ENCODE peak calls at places on chromosomes 12 and 14, in six cellular contexts. One of them, this sample, is unnamed. For H3K4me1, the result is how much of the 10 kb centered on the place peaks cover.

GRCh38 chr14:20343855-20344205 is 395 bp downstream of the PARP2 start:
- DNase-seq in neuronal stem cell: no peak
- DNase-seq in heart right ventricle: no peak
- DNase-seq in pancreas: no peak
- DNase-seq in heart left ventricle: no peak
- DNase-seq in NT2/D1: no peak
- DNase-seq in this sample: no peak

GRCh38 chr14:68735836-68736235 is 57.0 kb downstream of the ZFP36L1 start:
- DNase-seq in pancreas: no peak
- DNase-seq in NT2/D1: no peak
- DNase-seq in neuronal stem cell: no peak
- DNase-seq in heart right ventricle: no peak
- DNase-seq in heart left ventricle: no peak
- DNase-seq in this sample: no peak

GRCh38 chr12:47686645-47687240 is 19.1 kb downstream of the RPAP3 start:
- DNase-seq in heart right ventricle: no peak
- DNase-seq in heart left ventricle: no peak
- DNase-seq in neuronal stem cell: peak
- DNase-seq in pancreas: no peak
- DNase-seq in NT2/D1: no peak
- DNase-seq in this sample: no peak

GRCh38 chr12:91986084-91986483 is 159.6 kb downstream of the BTG1 start:
- DNase-seq in heart right ventricle: no peak
- DNase-seq in NT2/D1: no peak
- DNase-seq in neuronal stem cell: peak
- DNase-seq in pancreas: no peak
- DNase-seq in heart left ventricle: no peak
- DNase-seq in this sample: no peak

GRCh38 chr12:121513464-121514183 is 67.2 kb downstream of the KDM2B start:
- DNase-seq in heart right ventricle: no peak
- DNase-seq in heart left ventricle: no peak
- DNase-seq in pancreas: no peak
- DNase-seq in NT2/D1: no peak
- DNase-seq in neuronal stem cell: no peak
- DNase-seq in this sample: no peak

GRCh38 chr14:104247336-104248202 is 109.2 kb downstream of the KIF26A start:
- DNase-seq in NT2/D1: no peak
- DNase-seq in neuronal stem cell: no peak
- DNase-seq in pancreas: no peak
- DNase-seq in heart left ventricle: no peak
- DNase-seq in heart right ventricle: no peak
- DNase-seq in this sample: peak

GRCh38 chr12:104303538-104304151 is at the start of gene EID3:
- DNase-seq in NT2/D1: no peak
- DNase-seq in heart right ventricle: peak
- DNase-seq in heart left ventricle: peak
- DNase-seq in neuronal stem cell: peak
- DNase-seq in pancreas: peak
- DNase-seq in this sample: peak

GRCh38 chr14:70789361-70789760 is 20.0 kb downstream of the MAP3K9 start:
- DNase-seq in heart right ventricle: no peak
- DNase-seq in heart left ventricle: no peak
- DNase-seq in neuronal stem cell: no peak
- DNase-seq in pancreas: no peak
- DNase-seq in NT2/D1: no peak
- DNase-seq in this sample: peak

GRCh38 chr14:103748539-103748867 is 32.9 kb downstream of the ZFYVE21 start:
- DNase-seq in pancreas: no peak
- DNase-seq in NT2/D1: no peak
- DNase-seq in neuronal stem cell: no peak
- DNase-seq in heart right ventricle: no peak
- DNase-seq in heart left ventricle: no peak
- DNase-seq in this sample: no peak

GRCh38 chr12:131726-132465 is 65.3 kb downstream of the IQSEC3 start:
- DNase-seq in pancreas: no peak
- DNase-seq in neuronal stem cell: no peak
- DNase-seq in heart right ventricle: no peak
- DNase-seq in heart left ventricle: no peak
- DNase-seq in NT2/D1: no peak
- DNase-seq in this sample: no peak

GRCh38 chr14:91399868-91400640 is 17.6 kb downstream of the CCDC88C start:
- DNase-seq in NT2/D1: no peak
- DNase-seq in heart left ventricle: no peak
- DNase-seq in pancreas: no peak
- DNase-seq in heart right ventricle: no peak
- DNase-seq in neuronal stem cell: no peak
- DNase-seq in this sample: no peak

GRCh38 chr14:91400696-91401095 is 16.9 kb downstream of the CCDC88C start:
- DNase-seq in heart right ventricle: no peak
- DNase-seq in pancreas: no peak
- DNase-seq in neuronal stem cell: no peak
- DNase-seq in heart left ventricle: no peak
- DNase-seq in NT2/D1: no peak
- DNase-seq in this sample: no peak

GRCh38 chr14:91398192-91398591 is 19.4 kb downstream of the CCDC88C start:
- DNase-seq in neuronal stem cell: no peak
- DNase-seq in heart left ventricle: no peak
- DNase-seq in pancreas: no peak
- DNase-seq in heart right ventricle: no peak
- DNase-seq in NT2/D1: no peak
- DNase-seq in this sample: no peak

GRCh38 chr14:91396959-91397815 is 20.4 kb downstream of the CCDC88C start:
- DNase-seq in pancreas: peak
- DNase-seq in heart left ventricle: no peak
- DNase-seq in neuronal stem cell: no peak
- DNase-seq in heart right ventricle: no peak
- DNase-seq in NT2/D1: no peak
- DNase-seq in this sample: peak

DNA sequence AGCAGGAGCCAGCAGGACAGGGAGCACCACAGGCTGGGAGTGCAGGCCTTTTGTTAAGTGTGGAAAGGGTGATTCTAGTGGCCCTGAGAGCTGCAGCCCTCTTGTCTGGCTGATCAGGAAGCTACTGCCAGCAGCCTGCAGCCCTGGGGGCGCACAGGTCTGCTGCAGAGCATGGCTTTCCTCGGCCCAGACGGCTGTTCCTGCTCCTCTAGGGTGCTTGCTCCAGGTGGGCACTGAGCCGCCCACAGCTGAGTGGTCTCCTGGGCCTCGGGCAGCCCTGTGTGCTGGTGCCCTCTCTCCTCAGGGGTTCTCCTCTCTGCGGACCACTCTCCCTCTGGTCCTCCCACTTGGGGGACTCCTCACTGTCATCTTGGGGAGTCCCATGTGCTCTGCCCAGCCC is 18.9 kb downstream of the CCDC88C start:
- DNase-seq in pancreas: no peak
- DNase-seq in heart right ventricle: no peak
- DNase-seq in heart left ventricle: no peak
- DNase-seq in NT2/D1: no peak
- DNase-seq in neuronal stem cell: no peak
- DNase-seq in this sample: no peak
- H3K4me1 ChIP-seq in pancreas: under half
- H3K4me1 ChIP-seq in heart right ventricle: half or more
- H3K4me1 ChIP-seq in heart left ventricle: under half
- H3K4me1 ChIP-seq in NT2/D1: under half
- H3K4me1 ChIP-seq in neuronal stem cell: under half
- H3K4me1 ChIP-seq in this sample: half or more

GRCh38 chr12:11718768-11719253 is 69.3 kb downstream of the ETV6 start:
- DNase-seq in heart left ventricle: no peak
- DNase-seq in neuronal stem cell: no peak
- DNase-seq in pancreas: no peak
- DNase-seq in heart right ventricle: no peak
- DNase-seq in NT2/D1: no peak
- DNase-seq in this sample: no peak
- H3K4me1 ChIP-seq in heart left ventricle: under half
- H3K4me1 ChIP-seq in neuronal stem cell: under half
- H3K4me1 ChIP-seq in pancreas: under half
- H3K4me1 ChIP-seq in heart right ventricle: half or more
- H3K4me1 ChIP-seq in NT2/D1: under half
- H3K4me1 ChIP-seq in this sample: half or more

GRCh38 chr12:68631177-68631576 is 20.5 kb downstream of the RAP1B start:
- DNase-seq in neuronal stem cell: no peak
- DNase-seq in heart right ventricle: no peak
- DNase-seq in pancreas: no peak
- DNase-seq in NT2/D1: no peak
- DNase-seq in heart left ventricle: no peak
- DNase-seq in this sample: no peak

GRCh38 chr12:68627673-68628319 is 17.1 kb downstream of the RAP1B start:
- DNase-seq in neuronal stem cell: no peak
- DNase-seq in pancreas: no peak
- DNase-seq in heart right ventricle: no peak
- DNase-seq in NT2/D1: no peak
- DNase-seq in heart left ventricle: no peak
- DNase-seq in this sample: no peak

GRCh38 chr12:68628698-68629097 is 18.0 kb downstream of the RAP1B start:
- DNase-seq in heart left ventricle: no peak
- DNase-seq in heart right ventricle: no peak
- DNase-seq in neuronal stem cell: no peak
- DNase-seq in NT2/D1: no peak
- DNase-seq in pancreas: no peak
- DNase-seq in this sample: no peak

GRCh38 chr12:68630598-68630997 is 19.9 kb downstream of the RAP1B start:
- DNase-seq in NT2/D1: no peak
- DNase-seq in pancreas: no peak
- DNase-seq in heart right ventricle: no peak
- DNase-seq in neuronal stem cell: no peak
- DNase-seq in heart left ventricle: no peak
- DNase-seq in this sample: no peak

GRCh38 chr12:68630050-68630449 is 19.4 kb downstream of the RAP1B start:
- DNase-seq in pancreas: no peak
- DNase-seq in neuronal stem cell: no peak
- DNase-seq in NT2/D1: no peak
- DNase-seq in heart right ventricle: no peak
- DNase-seq in heart left ventricle: no peak
- DNase-seq in this sample: no peak
- H3K4me1 ChIP-seq in pancreas: under half
- H3K4me1 ChIP-seq in neuronal stem cell: under half
- H3K4me1 ChIP-seq in NT2/D1: under half
- H3K4me1 ChIP-seq in heart right ventricle: half or more
- H3K4me1 ChIP-seq in heart left ventricle: half or more
- H3K4me1 ChIP-seq in this sample: under half

DNA sequence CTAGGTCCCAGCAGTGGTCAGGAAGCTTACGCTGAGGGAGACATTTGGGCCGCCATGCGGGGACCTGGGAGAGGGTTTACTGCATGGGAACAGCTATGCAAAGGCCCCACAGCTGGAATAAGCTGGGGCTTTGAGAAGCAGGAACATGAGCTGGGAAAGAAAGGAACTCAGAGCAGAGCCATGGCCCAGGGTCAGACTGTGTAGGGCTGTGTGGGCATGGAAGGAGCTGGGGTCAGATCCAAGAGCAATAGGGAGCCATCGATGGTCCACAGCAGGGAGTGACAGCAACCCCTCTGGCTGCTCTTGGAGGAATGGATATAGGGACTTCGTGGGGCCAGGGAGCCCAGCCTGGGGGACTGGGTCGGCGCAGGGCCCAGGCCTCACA is 151.6 kb downstream of the ADGRD1 start:
- DNase-seq in neuronal stem cell: no peak
- DNase-seq in pancreas: no peak
- DNase-seq in heart left ventricle: no peak
- DNase-seq in heart right ventricle: no peak
- DNase-seq in NT2/D1: no peak
- DNase-seq in this sample: peak
- H3K4me1 ChIP-seq in neuronal stem cell: under half
- H3K4me1 ChIP-seq in pancreas: under half
- H3K4me1 ChIP-seq in heart left ventricle: under half
- H3K4me1 ChIP-seq in heart right ventricle: under half
- H3K4me1 ChIP-seq in NT2/D1: under half
- H3K4me1 ChIP-seq in this sample: under half

GRCh38 chr12:55724226-55724939 is 4.2 kb downstream of the RDH5 start:
- DNase-seq in NT2/D1: no peak
- DNase-seq in neuronal stem cell: no peak
- DNase-seq in heart left ventricle: no peak
- DNase-seq in heart right ventricle: no peak
- DNase-seq in pancreas: peak
- DNase-seq in this sample: no peak
- H3K4me1 ChIP-seq in NT2/D1: under half
- H3K4me1 ChIP-seq in neuronal stem cell: under half
- H3K4me1 ChIP-seq in heart left ventricle: half or more
- H3K4me1 ChIP-seq in heart right ventricle: half or more
- H3K4me1 ChIP-seq in pancreas: under half
- H3K4me1 ChIP-seq in this sample: under half

GRCh38 chr12:50507474-50507838 is 2.7 kb downstream of the DIP2B start:
- DNase-seq in pancreas: no peak
- DNase-seq in heart left ventricle: no peak
- DNase-seq in neuronal stem cell: no peak
- DNase-seq in NT2/D1: no peak
- DNase-seq in heart right ventricle: no peak
- DNase-seq in this sample: no peak

GRCh38 chr12:50508420-50508819 is 3.6 kb downstream of the DIP2B start:
- DNase-seq in NT2/D1: no peak
- DNase-seq in heart right ventricle: no peak
- DNase-seq in pancreas: no peak
- DNase-seq in heart left ventricle: no peak
- DNase-seq in neuronal stem cell: no peak
- DNase-seq in this sample: no peak

GRCh38 chr12:50506753-50507473 is 2.1 kb downstream of the DIP2B start:
- DNase-seq in NT2/D1: no peak
- DNase-seq in pancreas: no peak
- DNase-seq in heart right ventricle: no peak
- DNase-seq in heart left ventricle: no peak
- DNase-seq in neuronal stem cell: no peak
- DNase-seq in this sample: no peak

GRCh38 chr12:50509009-50509663 is 4.4 kb downstream of the DIP2B start:
- DNase-seq in heart right ventricle: no peak
- DNase-seq in neuronal stem cell: no peak
- DNase-seq in heart left ventricle: no peak
- DNase-seq in NT2/D1: no peak
- DNase-seq in pancreas: no peak
- DNase-seq in this sample: no peak

DNA sequence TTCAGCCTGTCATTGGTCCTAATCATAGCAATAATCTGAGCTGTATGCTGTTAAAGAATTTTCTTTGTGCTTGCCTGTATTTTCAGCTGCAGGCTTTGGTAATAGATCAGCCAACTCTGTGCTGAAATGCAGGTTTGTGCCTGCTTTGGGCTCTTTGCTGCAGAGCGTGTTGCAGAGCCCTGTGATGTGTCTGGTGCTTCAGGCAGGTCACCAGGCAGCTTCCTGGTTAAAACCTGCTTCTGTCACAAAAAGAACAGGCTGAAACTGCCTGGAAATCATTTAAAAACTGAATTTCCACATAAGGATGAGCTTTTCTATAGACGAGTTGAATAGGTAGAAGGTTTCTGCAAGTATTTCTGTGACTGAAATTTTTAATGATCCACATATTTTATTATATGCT is 3.1 kb downstream of the DIP2B start:
- DNase-seq in NT2/D1: no peak
- DNase-seq in pancreas: no peak
- DNase-seq in neuronal stem cell: no peak
- DNase-seq in heart left ventricle: no peak
- DNase-seq in heart right ventricle: no peak
- DNase-seq in this sample: no peak
- H3K4me1 ChIP-seq in NT2/D1: under half
- H3K4me1 ChIP-seq in pancreas: under half
- H3K4me1 ChIP-seq in neuronal stem cell: under half
- H3K4me1 ChIP-seq in heart left ventricle: under half
- H3K4me1 ChIP-seq in heart right ventricle: half or more
- H3K4me1 ChIP-seq in this sample: under half